ENCODE peak calls at places on chromosome 3, in five cellular contexts. O is spleen, J is heart right ventricle, F is pancreas, M is fibroblast of the aortic adventitia. R is an unnamed sample.

GRCh38 chr3:97917813-97918536 is 54.3 kb downstream of the RIOX2 start:
- DNase-seq in O (no peak), J (no peak), F (no peak), M (peak), R (no peak)

GRCh38 chr3:18302517-18302916 is 122.6 kb downstream of the SATB1 start:
- DNase-seq in O (no peak), J (no peak), F (no peak), M (peak), R (no peak)

GRCh38 chr3:31550452-31551251 is 17.9 kb downstream of the STT3B start:
- DNase-seq in O (no peak), J (no peak), F (no peak), M (peak), R (no peak)

GRCh38 chr3:60399861-60400845 is 851.1 kb downstream of the FHIT start:
- DNase-seq in O (no peak), J (no peak), F (no peak), M (peak), R (no peak)

GRCh38 chr3:173799073-173799830 is 401.7 kb downstream of the NLGN1 start:
- DNase-seq in O (no peak), J (no peak), F (no peak), M (no peak), R (no peak)

GRCh38 chr3:142586803-142587406 is 8.4 kb upstream of the ATR start:
- DNase-seq in O (no peak), J (no peak), F (no peak), M (peak), R (no peak)

GRCh38 chr3:123098411-123099330 is 31.8 kb downstream of the PDIA5 start:
- DNase-seq in O (peak), J (no peak), F (no peak), M (peak), R (no peak)

GRCh38 chr3:12934431-12934830 is 93.1 kb upstream of the RPL32 start:
- DNase-seq in O (no peak), J (peak), F (peak), M (peak), R (no peak)

GRCh38 chr3:151209652-151210051 is 6.6 kb upstream of the GPR171 start:
- DNase-seq in O (no peak), J (no peak), F (no peak), M (no peak), R (no peak)

GRCh38 chr3:52108302-52109232 is 45.7 kb downstream of the POC1A start:
- DNase-seq in O (peak), J (peak), F (no peak), M (peak), R (no peak)

GRCh38 chr3:6861331-6861988 is 545 bp downstream of the GRM7 start:
- DNase-seq in O (no peak), J (no peak), F (no peak), M (no peak), R (peak)

DNA sequence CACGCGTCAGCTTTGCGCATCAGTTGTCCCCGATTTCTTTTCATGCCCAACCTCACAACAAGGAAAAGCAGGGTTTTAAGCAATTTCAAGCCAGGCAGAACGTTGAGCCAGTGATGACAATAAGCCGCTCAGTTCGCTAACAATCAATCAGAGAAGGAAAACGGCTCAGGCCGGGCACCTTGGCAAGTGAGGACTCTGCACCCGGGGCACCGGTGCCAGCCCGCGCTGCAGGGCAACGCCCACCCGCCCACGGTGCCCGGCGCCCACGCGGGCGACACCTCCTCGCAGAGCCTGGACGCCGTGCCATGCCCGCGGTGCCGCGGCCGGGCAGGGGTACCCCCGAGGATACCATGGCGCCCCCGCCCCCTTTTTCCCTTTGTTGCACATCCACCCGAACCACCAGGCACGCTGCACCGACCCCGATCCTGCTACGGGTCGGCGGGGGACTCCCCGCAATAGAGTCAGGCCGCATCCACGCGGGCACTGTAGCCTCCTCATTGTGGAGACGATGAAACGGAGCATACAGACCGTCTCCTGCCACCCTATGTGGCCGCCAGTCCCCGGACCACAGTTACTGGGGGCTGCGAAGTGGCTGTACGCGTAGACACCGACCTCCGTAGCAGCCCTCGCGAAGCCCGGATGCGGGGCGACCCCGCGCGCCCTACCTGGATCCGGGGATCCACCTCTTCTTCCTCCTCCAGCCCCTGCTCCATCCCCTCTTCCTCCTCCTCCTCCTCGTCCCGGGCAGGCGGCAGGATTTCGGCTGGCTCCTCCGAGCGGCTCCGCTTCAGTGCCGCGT is 581 bp downstream of the SH3BP5 start:
- DNase-seq in O (peak), J (peak), F (peak), M (peak), R (peak)
- TF ChIP-seq CTCF in O (no peak), J (no peak), F (no peak), M (no peak), R (no peak)

DNA sequence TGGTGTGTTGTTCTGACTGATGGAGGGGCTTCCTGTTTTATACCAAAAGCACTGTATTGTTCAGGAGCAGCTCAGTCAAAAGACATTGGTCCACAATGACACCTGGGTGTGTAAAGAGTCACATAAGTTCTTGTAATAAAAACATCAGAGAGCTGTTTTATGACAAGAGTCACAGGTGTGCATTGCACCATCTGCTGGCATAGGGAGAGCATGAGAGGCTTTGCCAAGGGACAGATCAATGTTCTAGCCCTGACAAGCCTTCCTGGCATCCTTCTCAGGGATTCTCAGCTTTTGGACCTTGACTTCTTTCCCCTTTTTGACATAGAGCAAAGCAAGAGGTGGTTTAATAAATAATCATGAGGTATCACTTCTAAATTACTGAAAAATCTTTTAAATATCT is 20.5 kb downstream of the ARPP21 start:
- DNase-seq in O (no peak), J (no peak), F (no peak), M (no peak), R (no peak)
- TF ChIP-seq CTCF in O (no peak), J (no peak), F (no peak), M (no peak), R (no peak)

GRCh38 chr3:162847511-162847910 is 1350.9 kb downstream of the OTOL1 start:
- DNase-seq in O (no peak), J (no peak), F (no peak), M (no peak), R (no peak)
- TF ChIP-seq CTCF in O (no peak), J (no peak), F (no peak), M (no peak), R (peak)

DNA sequence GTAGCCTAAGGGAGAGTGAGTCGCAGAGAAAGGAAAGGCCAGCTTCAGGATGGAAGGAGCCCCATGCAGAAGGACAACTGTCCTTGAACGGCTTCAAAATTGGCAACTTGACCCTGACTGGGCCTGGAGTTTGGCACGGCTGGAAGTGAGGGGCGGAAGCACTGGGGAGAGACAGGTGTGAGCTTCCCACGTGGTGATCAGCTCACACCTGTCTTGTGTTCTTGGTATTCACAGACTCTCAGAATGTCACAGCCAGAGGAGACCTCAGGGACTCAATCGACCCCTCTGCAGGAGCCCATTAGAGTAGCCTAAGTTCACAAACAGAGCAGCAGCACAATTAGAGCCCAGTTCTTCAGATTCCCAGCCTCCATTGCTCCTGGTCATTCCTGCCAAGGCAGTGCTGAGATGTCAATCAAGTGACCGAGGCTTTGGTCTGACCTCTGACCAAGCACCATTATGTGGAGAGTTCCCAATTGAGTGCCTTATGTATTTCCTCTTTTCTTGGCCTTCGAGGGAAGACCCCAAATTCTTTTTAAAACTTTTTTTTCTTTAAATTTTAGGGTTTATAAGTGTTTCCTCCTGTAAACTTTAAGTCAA is 41.4 kb upstream of the ETV5 start:
- DNase-seq in O (no peak), J (no peak), F (peak), M (no peak), R (no peak)
- TF ChIP-seq CTCF in O (no peak), J (no peak), F (no peak), M (no peak), R (no peak)

DNA sequence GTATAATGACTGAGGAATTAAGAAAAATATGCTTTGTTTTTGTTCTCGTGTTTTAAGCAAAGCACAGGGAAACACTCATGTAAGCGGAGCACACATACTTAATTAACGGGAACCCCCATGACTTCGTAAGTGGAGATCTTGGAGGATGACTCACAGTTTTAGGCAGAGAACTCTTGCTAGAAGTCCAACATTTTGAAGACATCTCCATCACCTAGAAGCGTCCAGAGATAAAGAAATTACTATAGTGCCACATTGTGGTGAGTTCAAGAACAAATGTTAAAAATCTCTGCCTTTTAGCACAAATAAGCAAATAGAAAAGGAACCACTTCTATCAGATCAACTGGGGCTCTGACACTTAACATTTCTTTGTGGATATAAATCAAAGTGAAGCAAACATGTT is 194.1 kb upstream of the ARHGEF26 start:
- DNase-seq in O (no peak), J (no peak), F (no peak), M (peak), R (no peak)
- TF ChIP-seq CTCF in O (no peak), J (peak), F (no peak), M (peak), R (no peak)

GRCh38 chr3:41863024-41863423 is 98.9 kb downstream of the ULK4 start:
- DNase-seq in O (no peak), J (no peak), F (no peak), M (no peak), R (no peak)
- TF ChIP-seq CTCF in O (no peak), J (no peak), F (no peak), M (peak), R (no peak)

DNA sequence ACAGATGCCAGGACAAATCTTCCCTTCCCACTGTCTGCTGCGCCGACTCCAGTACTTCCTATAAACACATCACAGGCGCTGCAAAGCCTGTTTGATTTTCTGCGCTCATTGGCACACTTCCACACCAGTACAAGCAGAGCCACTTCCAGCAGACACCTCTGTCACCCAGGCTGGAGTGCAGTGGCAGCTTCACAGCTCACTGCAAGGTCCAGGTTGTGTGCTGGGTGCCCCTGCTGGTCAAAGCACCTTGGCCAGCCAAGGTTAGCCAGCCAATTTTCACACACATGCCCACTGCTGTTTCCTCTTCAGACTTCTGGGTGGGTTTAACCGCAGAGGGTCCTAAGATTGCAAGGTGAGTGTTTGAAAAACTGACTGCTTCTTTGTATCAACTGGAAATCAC is 4.9 kb downstream of the CHDH start:
- DNase-seq in O (no peak), J (no peak), F (no peak), M (no peak), R (no peak)
- TF ChIP-seq CTCF in O (no peak), J (no peak), F (no peak), M (no peak), R (no peak)

GRCh38 chr3:106018929-106019328 is 150.1 kb upstream of the CBLB start:
- DNase-seq in O (no peak), J (no peak), F (no peak), M (no peak), R (no peak)
- TF ChIP-seq CTCF in O (no peak), J (no peak), F (no peak), M (no peak), R (no peak)

GRCh38 chr3:108251844-108252243 is 29.6 kb upstream of the IFT57 start:
- DNase-seq in O (no peak), J (no peak), F (no peak), M (no peak), R (no peak)
- TF ChIP-seq CTCF in O (no peak), J (no peak), F (no peak), M (no peak), R (no peak)

GRCh38 chr3:163273694-163274093 is 1777.1 kb downstream of the OTOL1 start:
- DNase-seq in O (no peak), J (no peak), F (no peak), M (no peak), R (no peak)
- TF ChIP-seq CTCF in O (no peak), J (no peak), F (no peak), M (no peak), R (no peak)

R was measured in glutamatergic neuron.